ENCODE peak calls at places on chromosome 14, in five cellular contexts. P, F, J, U and R are unnamed samples.

GRCh38 chr14:104344815-104345214 is 206.4 kb downstream of the KIF26A start:
- DNase-seq in U (no peak), P (no peak), J (no peak), F (no peak), R (no peak)

GRCh38 chr14:24513009-24513408 is 4.9 kb upstream of the CMA1 start:
- DNase-seq in P (no peak), F (no peak), J (no peak), U (peak; percentile 1), R (no peak)

GRCh38 chr14:71594828-71595227 is 337.4 kb upstream of the RGS6 start:
- DNase-seq in U (no peak), P (no peak), J (no peak), F (no peak), R (no peak)

GRCh38 chr14:75340921-75341320 is 62.3 kb downstream of the FOS start:
- DNase-seq in U (no peak), J (peak; percentile 87), P (no peak), F (no peak), R (peak; percentile 92)

GRCh38 chr14:96666088-96666487 is 131.1 kb upstream of the VRK1 start:
- DNase-seq in U (no peak), F (no peak), J (no peak), P (no peak), R (no peak)

GRCh38 chr14:97377550-97377949 is 580.4 kb downstream of the VRK1 start:
- DNase-seq in U (no peak), P (no peak), J (no peak), F (no peak), R (no peak)

GRCh38 chr14:98177551-98177950 is 1094.4 kb downstream of the BCL11B start:
- DNase-seq in J (no peak), P (no peak), U (no peak), F (no peak), R (no peak)

GRCh38 chr14:78232666-78233065 is 62.5 kb downstream of the NRXN3 start:
- DNase-seq in J (no peak), U (no peak), F (no peak), P (no peak), R (no peak)

GRCh38 chr14:22220427-22220826 is 368.6 kb downstream of the DAD1 start:
- DNase-seq in P (no peak), J (no peak), F (peak; percentile 20), U (no peak), R (no peak)

GRCh38 chr14:102222751-102223150 is 82.2 kb downstream of the MOK start:
- DNase-seq in P (no peak), F (no peak), J (no peak), U (no peak), R (no peak)

GRCh38 chr14:105153331-105153731 is 15.2 kb downstream of the JAG2 start:
- DNase-seq in F (no peak), J (no peak), P (no peak), U (no peak), R (no peak)

GRCh38 chr14:39006721-39007410 is 96.2 kb downstream of the SEC23A start:
- DNase-seq in U (no peak), J (no peak), P (no peak), F (peak; percentile 21), R (no peak)

GRCh38 chr14:78598046-78598652 is 428.0 kb downstream of the NRXN3 start:
- DNase-seq in F (no peak), P (peak; percentile 61), U (peak; percentile 68), J (no peak), R (peak; percentile 63)

GRCh38 chr14:52919971-52920370 is 30.9 kb downstream of the FERMT2 start:
- DNase-seq in P (no peak), F (no peak), J (no peak), U (no peak), R (no peak)

GRCh38 chr14:53848851-53849250 is 107.8 kb downstream of the BMP4 start:
- DNase-seq in U (no peak), P (no peak), F (no peak), J (no peak), R (no peak)

GRCh38 chr14:90649096-90649495 is 167.1 kb downstream of the TTC7B start:
- DNase-seq in J (no peak), U (no peak), P (no peak), F (no peak), R (no peak)

GRCh38 chr14:58815781-58816297 is 178.1 kb downstream of the DACT1 start:
- DNase-seq in P (no peak), U (no peak), J (no peak), F (no peak), R (no peak)

GRCh38 chr14:81416233-81416927 is 16.3 kb upstream of the STON2 start:
- DNase-seq in J (no peak), U (no peak), F (no peak), P (no peak), R (no peak)

GRCh38 chr14:34693228-34693939 is 21.0 kb downstream of the CFL2 start:
- DNase-seq in J (no peak), P (no peak), U (no peak), F (no peak), R (no peak)

GRCh38 chr14:37584211-37585100 is 10.6 kb downstream of the FOXA1 start:
- DNase-seq in J (peak; percentile 38), P (no peak), F (no peak), U (no peak), R (no peak)

GRCh38 chr14:103563089-103563620 is 395 bp downstream of the COA8 start:
- DNase-seq in F (no peak), U (no peak), P (no peak), J (no peak), R (peak; percentile 82)

GRCh38 chr14:103132381-103133212 is 9.3 kb downstream of the TNFAIP2 start:
- DNase-seq in J (no peak), P (no peak), U (no peak), F (no peak), R (no peak)

GRCh38 chr14:102233081-102233480 is 71.9 kb downstream of the MOK start:
- DNase-seq in P (no peak), U (no peak), F (no peak), J (no peak), R (no peak)

GRCh38 chr14:55077155-55077554 is 25.7 kb downstream of the MAPK1IP1L start:
- DNase-seq in J (no peak), F (no peak), P (no peak), U (no peak), R (no peak)

GRCh38 chr14:55074662-55075061 is 23.2 kb downstream of the MAPK1IP1L start:
- DNase-seq in U (no peak), P (no peak), J (no peak), F (no peak), R (no peak)

GRCh38 chr14:55075628-55076027 is 24.2 kb downstream of the MAPK1IP1L start:
- DNase-seq in J (no peak), F (no peak), U (no peak), P (no peak), R (no peak)

GRCh38 chr14:55073856-55074255 is 22.4 kb downstream of the MAPK1IP1L start:
- DNase-seq in F (no peak), P (no peak), U (no peak), J (no peak), R (no peak)

DNA sequence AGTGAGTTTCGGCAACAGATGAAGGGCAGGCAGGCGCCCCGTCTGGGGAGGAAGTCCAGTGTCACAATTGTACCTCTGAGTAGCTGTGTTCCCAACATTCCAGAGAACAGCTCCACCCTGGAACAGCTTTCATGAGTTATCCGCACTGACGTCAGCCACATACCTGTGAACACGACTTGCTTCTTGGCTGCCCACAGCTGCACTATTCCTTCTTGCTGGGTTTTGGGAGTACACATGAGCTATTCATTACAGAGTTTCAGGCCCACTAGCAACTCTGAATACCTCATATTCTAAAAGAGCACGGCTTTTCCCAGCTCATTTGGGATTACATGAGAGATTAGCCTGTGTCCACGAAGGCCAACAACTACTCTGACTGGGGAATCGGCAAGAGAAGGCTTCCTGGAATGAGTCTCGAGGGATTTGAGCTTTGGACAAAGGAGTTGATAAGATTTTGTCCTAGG is 26.3 kb downstream of the MAPK1IP1L start:
- DNase-seq in F (no peak), J (no peak), U (no peak), P (no peak), R (no peak)
- H3K27ac ChIP-seq in F (no peak overlapping the region), J (no peak overlapping the region), U (no peak overlapping the region), P (no peak overlapping the region), R (no peak overlapping the region)

DNA sequence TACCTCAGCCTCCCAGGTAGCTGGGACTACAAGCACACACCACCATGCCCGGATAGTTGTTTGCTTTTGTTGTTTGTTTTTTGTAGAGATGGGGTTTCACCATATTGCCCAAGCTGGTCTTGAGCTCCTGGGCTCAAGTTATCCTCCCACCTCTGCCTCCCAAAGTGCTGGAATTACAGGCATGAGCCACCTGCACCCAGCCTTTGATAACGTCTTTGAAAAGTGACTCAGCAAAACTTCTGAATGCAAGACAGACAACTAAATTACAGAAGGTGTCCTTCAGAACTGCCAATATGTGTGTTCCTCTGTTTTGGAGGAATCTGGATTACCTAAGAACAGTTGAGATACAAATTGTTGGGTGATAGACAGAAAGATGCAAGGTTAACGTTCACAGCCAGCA is 99.8 kb downstream of the ESR2 start:
- DNase-seq in P (no peak), F (no peak), U (no peak), J (no peak), R (no peak)
- H3K27ac ChIP-seq in P (no peak overlapping the region), F (no peak overlapping the region), U (no peak overlapping the region), J (no peak overlapping the region), R (no peak overlapping the region)

GRCh38 chr14:100082723-100083122 is 17.5 kb downstream of the EVL start:
- DNase-seq in P (no peak), U (no peak), F (no peak), J (no peak), R (no peak)

GRCh38 chr14:100080206-100080605 is 15.0 kb downstream of the EVL start:
- DNase-seq in U (no peak), P (no peak), F (no peak), J (no peak), R (no peak)

GRCh38 chr14:100084591-100084990 is 19.4 kb downstream of the EVL start:
- DNase-seq in F (no peak), U (no peak), J (no peak), P (no peak), R (no peak)

GRCh38 chr14:100083706-100084105 is 18.5 kb downstream of the EVL start:
- DNase-seq in U (no peak), P (no peak), F (no peak), J (no peak), R (no peak)

GRCh38 chr14:100081997-100082625 is 16.9 kb downstream of the EVL start:
- DNase-seq in F (no peak), J (no peak), P (no peak), U (no peak), R (no peak)
- H3K27ac ChIP-seq in F (no peak overlapping the region), J (no peak overlapping the region), P (no peak overlapping the region), U (no peak overlapping the region), R (no peak overlapping the region)

DNA sequence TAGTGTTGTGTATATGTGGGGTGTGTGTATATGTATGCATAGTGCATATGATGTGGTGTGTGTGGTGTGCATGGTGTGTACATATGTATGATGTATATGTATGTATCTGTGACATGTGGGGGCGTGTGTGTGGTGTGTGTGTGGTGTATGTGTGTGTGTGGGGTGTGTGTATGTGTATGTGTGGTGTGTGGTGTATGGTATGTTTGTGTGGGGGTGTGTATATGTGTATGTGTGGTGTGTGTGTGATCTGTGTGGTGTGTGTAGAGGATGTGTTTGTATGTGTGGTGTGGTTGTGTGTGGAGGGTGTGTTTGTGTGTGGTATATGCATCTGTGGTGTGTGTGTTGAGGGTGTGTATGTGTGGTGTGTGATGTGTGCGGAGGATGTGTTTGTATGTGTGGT is 61.6 kb downstream of the CLMN start:
- DNase-seq in U (no peak), J (no peak), F (no peak), P (no peak), R (no peak)
- H3K27ac ChIP-seq in U (no peak overlapping the region), J (no peak overlapping the region), F (no peak overlapping the region), P (no peak overlapping the region), R (no peak overlapping the region)